ENCODE peak calls at places on chromosome 16, in five cellular contexts. M is CD8-positive, alpha-beta T cell; Q is fibroblast of pulmonary artery; I is AG09309; G is IMR-90. U is an unnamed sample.

GRCh38 chr16:31715915-31716314 is 157.7 kb upstream of the ZNF267 start:
- DNase-seq in Q (no peak), I (no peak), G (no peak), M (no peak), U (no peak)

GRCh38 chr16:11052080-11052808 is 107.9 kb downstream of the CLEC16A start:
- DNase-seq in Q (no peak), I (no peak), G (no peak), M (peak; percentile 55), U (peak; percentile 81)

GRCh38 chr16:67013238-67013822 is 15.6 kb upstream of the CBFB start:
- DNase-seq in G (no peak), I (no peak), Q (no peak), M (no peak), U (no peak)

GRCh38 chr16:48335961-48336360 is 49.3 kb downstream of the SIAH1 start:
- DNase-seq in M (no peak), I (no peak), G (peak; percentile 91), Q (peak; percentile 57), U (no peak)

GRCh38 chr16:35201151-35201550 is 1741.7 kb downstream of the TP53TG3F start:
- DNase-seq in G (no peak), M (no peak), I (no peak), Q (no peak), U (no peak)

GRCh38 chr16:29820271-29820701 is at the start of gene MVP:
- DNase-seq in G (peak; percentile 57), I (no peak), M (peak; percentile 64), Q (peak; percentile 63), U (peak; percentile 48)

GRCh38 chr16:3579776-3580175 is 2.6 kb upstream of the NLRC3 start:
- DNase-seq in Q (no peak), M (no peak), G (no peak), I (no peak), U (no peak)

GRCh38 chr16:56609463-56609921 is 1.1 kb downstream of the MT2A start:
- DNase-seq in Q (peak; percentile 90), M (peak; percentile 76), G (peak; percentile 92), I (peak; percentile 67), U (peak; percentile 73)

GRCh38 chr16:73058221-73058615 is 10.3 kb upstream of the ZFHX3 start:
- DNase-seq in M (no peak), I (no peak), G (no peak), Q (peak; percentile 45), U (peak; percentile 77)

GRCh38 chr16:17471745-17472075 is 950 bp upstream of the XYLT1 start:
- DNase-seq in M (no peak), Q (no peak), I (no peak), G (peak; percentile 67), U (no peak)

GRCh38 chr16:17474037-17474436 is 3.3 kb upstream of the XYLT1 start:
- DNase-seq in M (no peak), I (no peak), Q (no peak), G (no peak), U (no peak)

GRCh38 chr16:17475104-17475503 is 4.3 kb upstream of the XYLT1 start:
- DNase-seq in G (no peak), Q (no peak), M (peak; percentile 23), I (no peak), U (no peak)

GRCh38 chr16:17474572-17474971 is 3.8 kb upstream of the XYLT1 start:
- DNase-seq in Q (no peak), M (no peak), G (no peak), I (no peak), U (peak; percentile 17)

DNA sequence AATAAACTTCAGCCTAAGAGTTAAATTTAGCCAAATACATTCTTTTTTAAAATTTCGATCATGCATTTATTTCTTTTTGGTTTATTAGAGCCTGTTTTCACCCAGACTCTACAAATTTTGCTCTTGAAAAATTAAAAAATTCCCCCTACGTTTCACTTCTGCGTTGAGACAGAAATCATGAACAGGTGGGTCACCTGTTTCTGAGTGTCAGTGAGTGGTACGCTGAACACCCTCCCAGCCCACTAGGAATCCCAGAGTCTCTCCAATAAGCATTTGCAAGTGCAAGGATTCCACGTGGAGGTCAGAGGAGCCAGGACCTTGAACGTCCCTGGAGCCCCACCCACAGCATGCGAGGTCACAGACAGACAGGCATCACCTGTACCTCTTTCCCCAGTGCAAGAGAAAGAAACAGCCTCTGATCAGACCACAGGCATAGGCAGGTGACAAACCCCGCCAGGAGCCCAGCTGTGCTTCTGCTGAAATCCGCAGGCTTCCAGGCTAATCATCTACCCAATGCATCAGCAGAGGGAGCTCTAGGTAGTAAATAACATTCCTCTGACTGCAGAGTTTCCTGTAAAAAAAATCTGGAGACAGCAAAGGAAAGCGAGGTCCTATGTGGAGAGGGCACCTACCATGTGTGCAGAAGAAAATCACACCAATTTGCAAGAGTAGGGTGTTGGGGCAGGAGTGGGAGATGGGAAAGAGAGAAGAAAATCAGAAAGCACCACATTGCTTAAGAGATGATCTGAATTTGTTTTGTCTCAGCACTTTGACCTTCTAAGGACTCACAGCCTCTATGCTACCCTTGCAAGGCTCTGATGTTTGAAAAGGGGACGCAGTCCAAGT is 5.9 kb upstream of the XYLT1 start:
- DNase-seq in M (peak; percentile 73), Q (peak; percentile 61), G (peak; percentile 74), I (no peak), U (no peak)
- TF ChIP-seq CTCF in M (peak; percentile 34), Q (peak; percentile 61), G (peak; percentile 73), I (peak; percentile 76), U (peak; percentile 60)

GRCh38 chr16:68740628-68741346 is 3.7 kb downstream of the CDH1 start:
- DNase-seq in G (no peak), M (no peak), Q (no peak), I (no peak), U (no peak)
- H3K4me3 ChIP-seq in G (no peak overlapping the region), M (no peak overlapping the region), Q (no peak overlapping the region), I (no peak overlapping the region), U (no peak overlapping the region)

GRCh38 chr16:89921699-89922476 is 1.3 kb upstream of the TUBB3 start:
- DNase-seq in Q (peak; percentile 93), I (peak; percentile 71), G (peak; percentile 94), M (no peak), U (no peak)
- TF ChIP-seq CTCF in Q (no peak), I (no peak), G (no peak), M (no peak), U (no peak)

GRCh38 chr16:85513649-85514048 is 99.5 kb upstream of the GSE1 start:
- DNase-seq in Q (no peak), G (no peak), I (no peak), M (no peak), U (no peak)

GRCh38 chr16:85515830-85516397 is 97.2 kb upstream of the GSE1 start:
- DNase-seq in M (no peak), I (no peak), G (no peak), Q (no peak), U (no peak)

GRCh38 chr16:85514295-85514600 is 98.9 kb upstream of the GSE1 start:
- DNase-seq in G (peak; percentile 68), Q (no peak), I (no peak), M (no peak), U (no peak)

GRCh38 chr16:85514601-85515318 is 98.4 kb upstream of the GSE1 start:
- DNase-seq in G (peak; percentile 92), I (peak; percentile 81), Q (peak; percentile 90), M (no peak), U (no peak)

DNA sequence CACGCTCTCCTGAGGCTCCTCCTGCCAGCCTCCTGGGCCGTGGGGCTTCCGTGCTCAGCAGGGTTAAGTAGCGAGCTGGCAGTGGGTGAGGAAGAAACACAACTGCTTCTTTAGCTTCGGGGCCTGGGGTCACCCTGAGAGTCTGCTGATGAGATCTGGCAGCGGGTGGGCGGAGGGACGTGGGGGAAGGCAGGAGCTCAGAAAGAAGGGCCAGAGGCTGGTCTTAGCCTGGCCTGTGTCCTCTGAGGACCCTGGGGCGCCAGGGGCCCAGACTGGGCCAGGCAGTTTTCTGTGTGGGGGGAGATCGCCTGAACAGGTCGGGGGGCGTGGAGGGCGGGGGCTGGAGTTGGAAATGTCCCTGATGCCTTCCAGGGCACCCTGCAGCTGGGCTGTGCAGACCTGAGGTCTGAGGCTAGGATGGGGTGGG is 97.8 kb upstream of the GSE1 start:
- DNase-seq in Q (no peak), I (no peak), M (no peak), G (no peak), U (no peak)
- H3K4me3 ChIP-seq in Q (no peak overlapping the region), I (peak overlapping the region; percentile 13), M (no peak overlapping the region), G (no peak overlapping the region), U (no peak overlapping the region)

GRCh38 chr16:50627419-50627818 is 53.7 kb downstream of the SNX20 start:
- DNase-seq in G (no peak), M (peak; percentile 71), Q (peak; percentile 24), I (no peak), U (no peak)
- TF ChIP-seq CTCF in G (no peak), M (peak; percentile 37), Q (peak; percentile 21), I (peak; percentile 16), U (peak; percentile 47)

DNA sequence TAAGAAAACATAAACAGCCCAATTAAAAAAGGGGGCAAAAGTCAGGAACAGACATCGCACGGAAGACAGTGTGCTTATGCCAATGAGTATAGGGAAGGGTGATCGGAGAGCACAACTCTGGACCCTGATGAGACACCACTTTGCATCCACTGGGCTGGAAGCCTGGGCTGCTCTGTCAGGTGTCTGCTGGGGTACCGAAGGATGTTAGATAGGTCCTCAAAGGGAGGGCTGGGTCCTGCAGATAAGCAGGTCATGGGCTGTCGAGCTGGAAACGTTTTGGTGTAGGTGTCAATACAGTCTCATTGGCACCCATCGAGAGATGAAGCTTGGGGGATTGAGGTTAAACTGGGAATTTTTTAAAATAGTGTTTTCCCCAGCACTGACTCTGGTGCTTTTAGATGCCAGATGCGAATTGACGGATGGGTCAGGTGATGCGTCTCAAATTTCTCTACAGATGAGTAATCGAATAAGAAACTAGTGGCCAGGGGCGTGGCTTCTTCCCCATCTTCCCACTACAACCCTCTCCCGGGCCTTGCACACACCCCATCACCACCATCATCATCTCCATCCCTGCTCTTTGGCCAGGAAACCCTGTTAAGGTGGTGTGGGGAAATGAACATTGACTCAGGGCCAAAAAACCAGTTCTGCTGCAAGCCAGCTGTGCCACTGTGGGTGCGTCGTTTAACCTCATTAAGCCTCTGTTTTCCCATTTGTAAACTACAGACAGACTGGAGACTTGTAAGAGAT is 47.8 kb upstream of the IRF8 start:
- DNase-seq in M (no peak), Q (no peak), I (no peak), G (no peak), U (no peak)
- H3K4me3 ChIP-seq in M (no peak overlapping the region), Q (no peak overlapping the region), I (no peak overlapping the region), G (no peak overlapping the region), U (no peak overlapping the region)

GRCh38 chr16:81449241-81449640 is 4.6 kb downstream of the CMIP start:
- DNase-seq in G (no peak), Q (no peak), I (no peak), M (no peak), U (no peak)

GRCh38 chr16:81445926-81446317 is 1.3 kb downstream of the CMIP start:
- DNase-seq in G (no peak), Q (no peak), M (no peak), I (no peak), U (no peak)

GRCh38 chr16:81446318-81447275 is 2.0 kb downstream of the CMIP start:
- DNase-seq in M (no peak), Q (no peak), G (peak; percentile 51), I (no peak), U (peak; percentile 36)

GRCh38 chr16:81448154-81449131 is 3.8 kb downstream of the CMIP start:
- DNase-seq in M (no peak), Q (no peak), I (no peak), G (no peak), U (no peak)

GRCh38 chr16:81447383-81448101 is 2.9 kb downstream of the CMIP start:
- DNase-seq in G (no peak), Q (no peak), I (no peak), M (no peak), U (no peak)
- TF ChIP-seq CTCF in G (no peak), Q (no peak), I (no peak), M (no peak), U (no peak)

U was measured in GM06990.